ENCODE peak calls at places on chromosome 9, in seven cellular contexts. Q is psoas muscle; Y is mesendoderm; T is cardiac muscle cell; O is CD8-positive, alpha-beta memory T cell; I is heart left ventricle; X is astrocyte. J is an unnamed sample.
A peak's percentile ranks its signal among the peaks of the same experiment; 100 is the strongest.

GRCh38 chr9:129487307-129487657 is 133.6 kb downstream of the C9orf50 start:
- DNase-seq in Q (no peak), Y (no peak), T (no peak), O (no peak), I (no peak), X (no peak), J (no peak)

GRCh38 chr9:92635760-92636159 is 34.2 kb downstream of the IPPK start:
- DNase-seq in Q (no peak), Y (no peak), T (no peak), O (no peak), I (no peak), X (no peak), J (no peak)

GRCh38 chr9:33014665-33015014 is 10.4 kb upstream of the DNAJA1 start:
- DNase-seq in Q (no peak), Y (no peak), T (no peak), O (no peak), I (no peak), X (no peak), J (no peak)

GRCh38 chr9:109817846-109818472 is 38.0 kb downstream of the PALM2AKAP2 start:
- DNase-seq in Q (no peak), Y (peak; percentile 96), T (peak; percentile 98), O (no peak), I (peak; percentile 77), X (peak; percentile 97), J (no peak)

GRCh38 chr9:21974542-21975409 is 19.4 kb downstream of the CDKN2A start:
- DNase-seq in Q (peak; percentile 25), Y (peak; percentile 80), T (peak; percentile 62), O (peak; percentile 22), I (peak; percentile 26), X (peak; percentile 56), J (peak; percentile 23)

GRCh38 chr9:101119206-101119819 is 90.8 kb downstream of the PLPPR1 start:
- DNase-seq in Q (peak; percentile 21), Y (peak; percentile 85), T (peak; percentile 70), O (no peak), I (peak; percentile 42), X (no peak), J (no peak)

GRCh38 chr9:694499-695154 is 146.9 kb upstream of the DMRT1 start:
- DNase-seq in Q (peak; percentile 59), Y (no peak), T (no peak), O (no peak), I (peak; percentile 35), X (peak; percentile 95), J (no peak)

GRCh38 chr9:79542735-79543504 is 28.8 kb upstream of the TLE4 start:
- DNase-seq in Q (no peak), Y (peak; percentile 11), T (no peak), O (no peak), I (no peak), X (no peak), J (no peak)

GRCh38 chr9:23538060-23538387 is 288.0 kb downstream of the ELAVL2 start:
- DNase-seq in Q (no peak), Y (no peak), T (no peak), O (no peak), I (no peak), X (no peak), J (no peak)

GRCh38 chr9:22683393-22684075 is 236.9 kb downstream of the DMRTA1 start:
- DNase-seq in Q (no peak), Y (peak; percentile 71), T (no peak), O (no peak), I (no peak), X (peak; percentile 78), J (no peak)

GRCh38 chr9:98334796-98335195 is 79.3 kb upstream of the TBC1D2 start:
- DNase-seq in Q (no peak), Y (no peak), T (no peak), O (no peak), I (no peak), X (no peak), J (no peak)

GRCh38 chr9:114370985-114371335 is 16.8 kb downstream of the AKNA start:
- DNase-seq in Q (no peak), Y (no peak), T (no peak), O (no peak), I (no peak), X (no peak), J (no peak)
- H3K4me3 ChIP-seq in Q (no peak overlapping the region), Y (no peak overlapping the region), T (no peak overlapping the region), O (peak overlapping the region; percentile 36), I (no peak overlapping the region), X (no peak overlapping the region), J (no peak overlapping the region)

DNA sequence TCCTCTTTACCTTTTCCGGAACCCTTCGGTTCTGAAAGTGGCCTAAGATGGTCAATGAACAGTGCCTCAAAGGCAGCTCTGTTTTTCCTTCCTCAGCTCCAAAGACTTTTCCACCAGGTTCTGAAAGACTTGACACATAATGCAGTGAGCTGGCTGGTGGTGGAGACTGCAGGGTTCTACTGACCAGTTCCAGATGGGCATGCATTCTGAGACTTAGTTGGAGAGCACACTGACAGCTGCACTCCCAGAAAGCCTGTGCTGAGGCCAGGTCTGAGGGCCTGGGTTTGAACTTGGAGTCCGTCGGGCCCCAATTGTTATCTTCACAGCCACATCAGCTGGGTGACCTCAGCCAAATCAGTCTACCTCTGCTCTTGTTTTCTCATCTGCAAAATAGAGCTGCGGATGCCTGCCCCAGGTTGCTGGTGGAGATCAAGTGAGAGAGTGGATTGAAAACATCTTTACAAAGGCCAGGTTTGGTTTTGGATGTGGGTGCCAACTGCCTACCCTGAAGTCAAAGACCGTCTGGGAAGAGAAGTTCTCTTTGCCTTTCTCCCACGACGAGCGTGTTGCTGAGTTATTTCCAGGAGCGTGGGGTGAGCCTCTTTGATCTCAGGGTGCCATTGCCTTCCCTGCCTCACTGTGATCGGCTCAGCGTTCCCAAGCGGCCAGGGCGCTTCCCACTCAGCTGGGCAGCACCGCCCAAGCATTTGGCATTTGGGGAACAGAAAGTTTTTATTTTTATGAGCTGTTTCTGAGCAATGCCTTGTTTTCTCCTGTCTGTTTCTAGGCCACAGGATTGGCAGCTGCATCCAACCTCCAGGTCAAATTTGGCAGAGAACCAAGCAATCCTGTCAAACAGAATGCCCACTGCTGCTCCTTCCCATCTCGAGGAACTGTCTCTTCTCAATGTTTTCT is 54.9 kb downstream of the RAD23B start:
- DNase-seq in Q (no peak), Y (no peak), T (no peak), O (no peak), I (no peak), X (no peak), J (no peak)
- H3K27ac ChIP-seq in Q (peak overlapping the region; percentile 65), Y (no peak overlapping the region), T (peak overlapping the region; percentile 50), O (no peak overlapping the region), I (no peak overlapping the region), X (no peak overlapping the region), J (no peak overlapping the region)

GRCh38 chr9:131436386-131436785 is 42.5 kb downstream of the PRRC2B start:
- DNase-seq in Q (no peak), Y (no peak), T (no peak), O (no peak), I (peak; percentile 73), X (no peak), J (no peak)
- H3K4me3 ChIP-seq in Q (no peak overlapping the region), Y (no peak overlapping the region), T (no peak overlapping the region), O (no peak overlapping the region), I (no peak overlapping the region), X (no peak overlapping the region), J (no peak overlapping the region)

GRCh38 chr9:137331929-137332328 is 29.9 kb upstream of the NRARP start:
- DNase-seq in Q (no peak), Y (no peak), T (no peak), O (no peak), I (no peak), X (no peak), J (no peak)
- H3K27ac ChIP-seq in Q (no peak overlapping the region), Y (no peak overlapping the region), T (no peak overlapping the region), O (no peak overlapping the region), I (no peak overlapping the region), X (no peak overlapping the region), J (no peak overlapping the region)

GRCh38 chr9:14993891-14994554 is 83.8 kb upstream of the FREM1 start:
- DNase-seq in Q (no peak), Y (no peak), T (no peak), O (no peak), I (no peak), X (no peak), J (no peak)
- H3K4me3 ChIP-seq in Q (peak overlapping the region; percentile 83), Y (no peak overlapping the region), T (peak overlapping the region; percentile 61), O (peak overlapping the region; percentile 67), I (peak overlapping the region; percentile 73), X (peak overlapping the region; percentile 81), J (peak overlapping the region; percentile 69)

GRCh38 chr9:114551750-114552685 is 35.6 kb upstream of the ATP6V1G1 start:
- DNase-seq in Q (peak; percentile 33), Y (peak; percentile 82), T (peak; percentile 2), O (no peak), I (peak; percentile 58), X (peak; percentile 99), J (no peak)

GRCh38 chr9:114558027-114558675 is 29.4 kb upstream of the ATP6V1G1 start:
- DNase-seq in Q (no peak), Y (peak; percentile 21), T (no peak), O (no peak), I (no peak), X (no peak), J (no peak)

GRCh38 chr9:114549677-114550330 is 37.8 kb upstream of the ATP6V1G1 start:
- DNase-seq in Q (no peak), Y (no peak), T (no peak), O (no peak), I (no peak), X (peak; percentile 78), J (no peak)

GRCh38 chr9:114552716-114553115 is 34.9 kb upstream of the ATP6V1G1 start:
- DNase-seq in Q (no peak), Y (no peak), T (no peak), O (no peak), I (no peak), X (peak; percentile 13), J (no peak)

GRCh38 chr9:114553202-114553601 is 34.4 kb upstream of the ATP6V1G1 start:
- DNase-seq in Q (no peak), Y (no peak), T (no peak), O (no peak), I (no peak), X (no peak), J (no peak)
- H3K27ac ChIP-seq in Q (no peak overlapping the region), Y (no peak overlapping the region), T (no peak overlapping the region), O (no peak overlapping the region), I (no peak overlapping the region), X (no peak overlapping the region), J (no peak overlapping the region)

GRCh38 chr9:72755836-72756235 is 197.0 kb downstream of the ALDH1A1 start:
- DNase-seq in Q (no peak), Y (no peak), T (no peak), O (no peak), I (no peak), X (no peak), J (no peak)
- H3K4me3 ChIP-seq in Q (no peak overlapping the region), Y (no peak overlapping the region), T (no peak overlapping the region), O (no peak overlapping the region), I (no peak overlapping the region), X (no peak overlapping the region), J (no peak overlapping the region)

J was measured in effector memory CD4-positive, alpha-beta T cell.